ENCODE peak calls at places on chromosomes 12 and 14, in seven cellular contexts. T is HuH-7.5; D is stimulated activated CD4-positive, alpha-beta T cell treated with anti-CD3 and anti-CD28 coated beads, Interleukin-15, amount 100 ng/mL, for 24 hours; E is MV-4-11; C is cardiac muscle cell; I is pancreas; W is NCI-H345. P is an unnamed sample.

GRCh38 chr12:113325938-113326337 is 9.0 kb downstream of the SLC8B1 start:
- DNase-seq in T (no peak), W (no peak), D (no peak), E (no peak), C (no peak), I (peak; percentile 42), P (no peak)

GRCh38 chr12:18432211-18432610 is 170.9 kb downstream of the PIK3C2G start:
- DNase-seq in W (no peak), C (no peak), I (no peak), T (no peak), D (no peak), E (no peak), P (no peak)

GRCh38 chr12:122669397-122670070 is 33.6 kb downstream of the HCAR2 start:
- DNase-seq in I (no peak), E (no peak), C (no peak), T (no peak), W (no peak), D (no peak), P (no peak)

GRCh38 chr14:99179946-99180345 is 92.1 kb downstream of the BCL11B start:
- DNase-seq in C (no peak), T (no peak), E (no peak), I (no peak), D (no peak), W (no peak), P (no peak)

GRCh38 chr12:46259713-46260112 is 9.1 kb downstream of the SLC38A1 start:
- DNase-seq in W (no peak), T (no peak), I (no peak), E (no peak), C (no peak), D (no peak), P (no peak)

GRCh38 chr12:29374913-29375312 is 6.1 kb downstream of the ERGIC2 start:
- DNase-seq in E (peak; percentile 7), T (no peak), W (no peak), I (no peak), D (no peak), C (no peak), P (no peak)

GRCh38 chr12:80821513-80822000 is 104.8 kb downstream of the MYF5 start:
- DNase-seq in T (no peak), D (no peak), W (no peak), E (no peak), C (peak; percentile 20), I (no peak), P (no peak)

GRCh38 chr12:46659844-46660243 is 166.0 kb downstream of the SLC38A4 start:
- DNase-seq in C (no peak), D (no peak), T (no peak), E (peak; percentile 7), I (no peak), W (no peak), P (no peak)

GRCh38 chr14:105473677-105474477 is 744 bp upstream of the CRIP2 start:
- DNase-seq in E (no peak), D (peak; percentile 79), I (peak; percentile 89), T (peak; percentile 86), C (peak; percentile 98), W (peak; percentile 93), P (peak; percentile 98)

GRCh38 chr12:65518771-65519170 is 240.3 kb downstream of the MSRB3 start:
- DNase-seq in T (no peak), E (no peak), C (no peak), D (no peak), I (no peak), W (no peak), P (no peak)

GRCh38 chr12:132404956-132405741 is 75.8 kb upstream of the GALNT9 start:
- DNase-seq in D (no peak), E (no peak), I (no peak), W (no peak), C (no peak), T (no peak), P (peak; percentile 80)

GRCh38 chr12:77133566-77133965 is 68.2 kb upstream of the E2F7 start:
- DNase-seq in I (no peak), C (peak; percentile 89), T (no peak), E (peak; percentile 31), W (no peak), D (peak; percentile 8), P (no peak)

GRCh38 chr12:54051916-54052744 is 1.5 kb upstream of the HOXC4 start:
- DNase-seq in W (no peak), E (no peak), D (no peak), C (no peak), T (no peak), I (no peak), P (no peak)

GRCh38 chr12:112979281-112979680 is 962 bp downstream of the OAS2 start:
- DNase-seq in T (no peak), D (peak; percentile 64), W (no peak), C (no peak), I (no peak), E (no peak), P (no peak)

GRCh38 chr12:9364224-9365176 is 156.3 kb upstream of the PZP start:
- DNase-seq in T (no peak), C (no peak), E (peak; percentile 82), I (no peak), D (peak; percentile 72), W (no peak), P (no peak)

GRCh38 chr14:76863724-76864407 is 37.7 kb downstream of the LRRC74A start:
- DNase-seq in D (no peak), T (no peak), I (no peak), E (peak; percentile 97), W (peak; percentile 87), C (peak; percentile 39), P (no peak)

GRCh38 chr12:100668939-100669536 is 95.6 kb downstream of the GAS2L3 start:
- DNase-seq in W (peak; percentile 82), E (peak; percentile 53), C (peak; percentile 82), I (peak; percentile 55), T (peak; percentile 75), D (peak; percentile 73), P (no peak)

GRCh38 chr14:43338713-43339112 is 1168.4 kb downstream of the FSCB start:
- DNase-seq in T (no peak), C (no peak), W (no peak), E (no peak), D (no peak), I (no peak), P (no peak)

GRCh38 chr14:94027566-94028449 is 1.7 kb downstream of the OTUB2 start:
- DNase-seq in T (no peak), D (no peak), W (peak; percentile 13), E (no peak), C (no peak), I (no peak), P (peak; percentile 53)

GRCh38 chr12:6961695-6962284 is 8.7 kb downstream of the PHB2 start:
- DNase-seq in T (peak; percentile 85), E (peak; percentile 86), W (peak; percentile 90), I (peak; percentile 65), C (peak; percentile 83), D (peak; percentile 78), P (peak; percentile 88)

GRCh38 chr14:80705241-80705980 is 236.1 kb downstream of the CEP128 start:
- DNase-seq in E (no peak), C (no peak), W (no peak), I (no peak), T (no peak), D (no peak), P (no peak)

GRCh38 chr14:105889666-105890473 is 363.5 kb downstream of the TMEM121 start:
- DNase-seq in W (no peak), I (no peak), T (no peak), D (no peak), E (no peak), C (no peak), P (peak; percentile 12)

GRCh38 chr14:56569174-56569573 is 10.4 kb upstream of the TMEM260 start:
- DNase-seq in I (no peak), W (no peak), T (no peak), D (no peak), E (no peak), C (no peak), P (no peak)

GRCh38 chr12:49924847-49925246 is 21.1 kb upstream of the FAIM2 start:
- DNase-seq in E (no peak), C (no peak), W (no peak), I (no peak), T (no peak), D (no peak), P (no peak)

GRCh38 chr14:29262979-29263378 is 496.4 kb downstream of the FOXG1 start:
- DNase-seq in I (no peak), E (no peak), W (no peak), C (no peak), T (no peak), D (no peak), P (no peak)

GRCh38 chr12:15830538-15830937 is 41.4 kb upstream of the EPS8 start:
- DNase-seq in T (no peak), D (no peak), E (no peak), W (no peak), C (no peak), I (no peak), P (no peak)

GRCh38 chr14:65637780-65638179 is 225.2 kb downstream of the FUT8 start:
- DNase-seq in T (no peak), W (no peak), E (peak; percentile 17), C (no peak), D (peak; percentile 51), I (no peak), P (no peak)

GRCh38 chr12:31034372-31034771 is 39.3 kb upstream of the DDX11 start:
- DNase-seq in I (no peak), E (no peak), W (no peak), D (no peak), C (no peak), T (no peak), P (no peak)

GRCh38 chr12:31506907-31507306 is 84.0 kb downstream of the DENND5B start:
- DNase-seq in C (peak; percentile 38), E (no peak), I (no peak), W (no peak), D (no peak), T (no peak), P (no peak)

GRCh38 chr12:186006-186625 is 27.8 kb downstream of the SLC6A12 start:
- DNase-seq in C (no peak), D (no peak), T (no peak), W (no peak), E (no peak), I (no peak), P (no peak)

GRCh38 chr12:14510574-14510973 is 57.1 kb downstream of the PLBD1 start:
- DNase-seq in D (no peak), I (no peak), C (peak; percentile 35), W (no peak), E (no peak), T (no peak), P (no peak)

GRCh38 chr12:1915082-1915968 is 3.1 kb downstream of the CACNA2D4 start:
- DNase-seq in I (no peak), C (no peak), D (peak; percentile 30), E (peak; percentile 77), W (no peak), T (no peak), P (peak; percentile 47)

GRCh38 chr12:53543539-53543938 is 36.3 kb upstream of the NPFF start:
- DNase-seq in E (peak; percentile 58), T (peak; percentile 71), I (peak; percentile 29), W (peak; percentile 16), D (peak; percentile 63), C (peak; percentile 70), P (no peak)

GRCh38 chr12:93777249-93777648 is 100.1 kb downstream of the CRADD start:
- DNase-seq in D (no peak), W (no peak), C (no peak), I (no peak), E (peak; percentile 13), T (no peak), P (no peak)

GRCh38 chr14:97155814-97156213 is 358.6 kb downstream of the VRK1 start:
- DNase-seq in D (no peak), T (no peak), C (no peak), I (no peak), E (no peak), W (no peak), P (no peak)

P was measured in upper lobe of left lung.